ENCODE peak calls at places on chromosome 10, in five cellular contexts. One of them, this sample, is unnamed.

GRCh38 chr10:78758176-78758575 is 310.6 kb upstream of the ZMIZ1 start:
- DNase-seq in heart left ventricle: no peak
- DNase-seq in A549: no peak
- DNase-seq in pancreas: no peak
- DNase-seq in A673: no peak
- DNase-seq in this sample: no peak

GRCh38 chr10:131354380-131354779 is 42.9 kb upstream of the TCERG1L start:
- DNase-seq in pancreas: no peak
- DNase-seq in heart left ventricle: no peak
- DNase-seq in A673: peak; percentile 39
- DNase-seq in A549: no peak
- DNase-seq in this sample: no peak

GRCh38 chr10:18368681-18369080 is 228.5 kb downstream of the CACNB2 start:
- DNase-seq in A673: peak; percentile 29
- DNase-seq in A549: no peak
- DNase-seq in heart left ventricle: no peak
- DNase-seq in pancreas: no peak
- DNase-seq in this sample: no peak

GRCh38 chr10:70367195-70367796 is 15.1 kb downstream of the LRRC20 start:
- DNase-seq in pancreas: no peak
- DNase-seq in A549: peak; percentile 26
- DNase-seq in A673: no peak
- DNase-seq in heart left ventricle: no peak
- DNase-seq in this sample: no peak

GRCh38 chr10:33123680-33124079 is 165.7 kb upstream of the ITGB1 start:
- DNase-seq in A549: no peak
- DNase-seq in heart left ventricle: no peak
- DNase-seq in pancreas: no peak
- DNase-seq in A673: no peak
- DNase-seq in this sample: no peak

GRCh38 chr10:15163261-15163864 is 5.1 kb downstream of the NMT2 start:
- DNase-seq in A673: no peak
- DNase-seq in pancreas: no peak
- DNase-seq in A549: no peak
- DNase-seq in heart left ventricle: no peak
- DNase-seq in this sample: no peak

GRCh38 chr10:132170561-132171361 is 16.0 kb upstream of the DPYSL4 start:
- DNase-seq in A549: no peak
- DNase-seq in heart left ventricle: peak; percentile 56
- DNase-seq in pancreas: no peak
- DNase-seq in A673: no peak
- DNase-seq in this sample: no peak

GRCh38 chr10:91589015-91589655 is 43.7 kb downstream of the PPP1R3C start:
- DNase-seq in A673: no peak
- DNase-seq in A549: peak; percentile 94
- DNase-seq in pancreas: peak; percentile 36
- DNase-seq in heart left ventricle: no peak
- DNase-seq in this sample: no peak

GRCh38 chr10:79430506-79430905 is 14.9 kb downstream of the ZCCHC24 start:
- DNase-seq in A549: no peak
- DNase-seq in pancreas: no peak
- DNase-seq in A673: no peak
- DNase-seq in heart left ventricle: no peak
- DNase-seq in this sample: no peak

GRCh38 chr10:76881477-76882220 is 756.0 kb downstream of the KCNMA1 start:
- DNase-seq in A549: no peak
- DNase-seq in pancreas: no peak
- DNase-seq in heart left ventricle: no peak
- DNase-seq in A673: no peak
- DNase-seq in this sample: no peak

GRCh38 chr10:3924344-3924743 is 139.3 kb upstream of the KLF6 start:
- DNase-seq in A673: no peak
- DNase-seq in pancreas: no peak
- DNase-seq in A549: no peak
- DNase-seq in heart left ventricle: no peak
- DNase-seq in this sample: no peak

GRCh38 chr10:114766470-114766869 is 55.1 kb upstream of the FHIP2A start:
- DNase-seq in pancreas: peak; percentile 10
- DNase-seq in heart left ventricle: no peak
- DNase-seq in A673: no peak
- DNase-seq in A549: no peak
- DNase-seq in this sample: no peak

GRCh38 chr10:49324711-49325110 is 25.7 kb downstream of the C10orf71 start:
- DNase-seq in heart left ventricle: no peak
- DNase-seq in A673: peak; percentile 10
- DNase-seq in pancreas: no peak
- DNase-seq in A549: no peak
- DNase-seq in this sample: no peak

GRCh38 chr10:44908071-44908709 is 2.9 kb upstream of the TMEM72 start:
- DNase-seq in A549: no peak
- DNase-seq in pancreas: no peak
- DNase-seq in heart left ventricle: no peak
- DNase-seq in A673: peak; percentile 55
- DNase-seq in this sample: no peak

GRCh38 chr10:110642980-110643655 is 1.0 kb upstream of the RBM20 start:
- DNase-seq in A673: no peak
- DNase-seq in pancreas: no peak
- DNase-seq in heart left ventricle: no peak
- DNase-seq in A549: no peak
- DNase-seq in this sample: no peak

GRCh38 chr10:60835005-60835404 is 56.7 kb downstream of the CDK1 start:
- DNase-seq in pancreas: no peak
- DNase-seq in heart left ventricle: no peak
- DNase-seq in A549: no peak
- DNase-seq in A673: no peak
- DNase-seq in this sample: no peak

GRCh38 chr10:69645751-69646687 is 16.0 kb downstream of the FAM241B start:
- DNase-seq in A549: no peak
- DNase-seq in pancreas: no peak
- DNase-seq in A673: no peak
- DNase-seq in heart left ventricle: no peak
- DNase-seq in this sample: no peak

GRCh38 chr10:129099992-129100391 is 367.0 kb upstream of the MGMT start:
- DNase-seq in pancreas: no peak
- DNase-seq in A549: no peak
- DNase-seq in heart left ventricle: no peak
- DNase-seq in A673: no peak
- DNase-seq in this sample: no peak

GRCh38 chr10:44206127-44206818 is 178.6 kb downstream of the CXCL12 start:
- DNase-seq in pancreas: no peak
- DNase-seq in heart left ventricle: no peak
- DNase-seq in A549: no peak
- DNase-seq in A673: no peak
- DNase-seq in this sample: no peak

GRCh38 chr10:26728957-26729356 is 31.5 kb downstream of the PDSS1 start:
- DNase-seq in heart left ventricle: no peak
- DNase-seq in A673: no peak
- DNase-seq in pancreas: no peak
- DNase-seq in A549: no peak
- DNase-seq in this sample: peak; percentile 1
- TF ChIP-seq CTCF in heart left ventricle: no peak
- TF ChIP-seq CTCF in A673: no peak
- TF ChIP-seq CTCF in pancreas: no peak
- TF ChIP-seq CTCF in A549: no peak
- TF ChIP-seq CTCF in this sample: no peak

DNA sequence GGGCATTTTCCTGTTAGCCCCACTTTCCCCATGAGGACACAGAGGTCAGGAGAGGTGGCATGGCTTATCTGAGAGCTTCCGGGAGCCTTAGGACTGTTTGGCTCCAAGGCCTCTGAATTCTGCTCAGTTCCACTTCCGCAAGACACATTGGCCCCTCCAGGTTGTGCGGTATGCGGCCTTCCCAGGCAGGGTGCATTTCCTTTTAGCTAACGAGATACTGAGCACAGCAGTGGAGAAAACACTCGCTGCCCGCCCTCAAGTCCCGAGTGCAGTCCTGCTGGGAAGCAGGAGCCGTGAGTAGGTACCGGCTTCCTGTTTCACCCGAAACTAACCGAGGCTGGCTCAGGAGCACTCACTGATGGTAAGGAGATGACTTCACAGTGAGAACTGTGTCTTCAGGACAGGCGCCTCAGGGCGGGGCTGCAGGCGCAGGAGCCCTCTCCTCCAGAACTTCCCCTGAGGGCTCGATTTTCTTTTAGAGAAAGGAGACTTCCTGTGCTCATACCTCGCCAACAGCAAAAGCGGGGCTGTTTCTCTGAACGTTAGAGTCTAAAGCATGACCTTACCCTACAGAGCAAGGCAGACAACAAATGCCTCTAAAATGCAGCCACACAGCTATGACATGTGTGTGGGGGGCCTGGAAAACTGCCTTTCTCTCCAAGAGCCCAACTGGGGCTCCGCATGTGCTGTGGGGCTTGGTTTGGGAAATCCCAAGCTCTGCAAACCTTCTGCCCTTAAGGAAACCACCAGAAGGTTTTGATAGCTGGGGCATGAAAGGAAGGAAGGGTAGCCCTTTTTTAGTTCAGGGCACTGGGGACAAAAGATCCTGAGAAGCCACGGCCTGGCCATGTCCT is 25.9 kb downstream of the RGS10 start:
- DNase-seq in A549: no peak
- DNase-seq in A673: peak; percentile 47
- DNase-seq in heart left ventricle: no peak
- DNase-seq in pancreas: no peak
- DNase-seq in this sample: peak; percentile 36
- H3K27ac ChIP-seq in A549: no peak overlapping the region
- H3K27ac ChIP-seq in A673: peak overlapping the region; percentile 29
- H3K27ac ChIP-seq in heart left ventricle: no peak overlapping the region
- H3K27ac ChIP-seq in pancreas: no peak overlapping the region
- H3K27ac ChIP-seq in this sample: no peak overlapping the region

GRCh38 chr10:71625445-71626175 is 94.0 kb downstream of the C10orf105 start:
- DNase-seq in heart left ventricle: no peak
- DNase-seq in A549: no peak
- DNase-seq in A673: no peak
- DNase-seq in pancreas: no peak
- DNase-seq in this sample: no peak
- H3K4me1 ChIP-seq in heart left ventricle: peaks cover 5% of the 10 kb centered on the region
- H3K4me1 ChIP-seq in A549: peaks cover 9% of the 10 kb centered on the region
- H3K4me1 ChIP-seq in A673: peaks cover 5% of the 10 kb centered on the region
- H3K4me1 ChIP-seq in pancreas: no peaks in the 10 kb centered on the region
- H3K4me1 ChIP-seq in this sample: no peaks in the 10 kb centered on the region

GRCh38 chr10:133438711-133439273 is 14.4 kb upstream of the SPRN start:
- DNase-seq in pancreas: peak; percentile 5
- DNase-seq in A549: peak; percentile 40
- DNase-seq in heart left ventricle: peak; percentile 32
- DNase-seq in A673: peak; percentile 64
- DNase-seq in this sample: peak; percentile 26
- TF ChIP-seq CTCF in pancreas: no peak
- TF ChIP-seq CTCF in A549: peak; percentile 5
- TF ChIP-seq CTCF in heart left ventricle: no peak
- TF ChIP-seq CTCF in A673: peak; percentile 62
- TF ChIP-seq CTCF in this sample: no peak

GRCh38 chr10:116741391-116742351 is 695 bp downstream of the HSPA12A start:
- DNase-seq in A549: no peak
- DNase-seq in pancreas: peak; percentile 16
- DNase-seq in A673: no peak
- DNase-seq in heart left ventricle: no peak
- DNase-seq in this sample: no peak
- H3K27ac ChIP-seq in A549: peak overlapping the region; percentile 98
- H3K27ac ChIP-seq in pancreas: no peak overlapping the region
- H3K27ac ChIP-seq in A673: no peak overlapping the region
- H3K27ac ChIP-seq in heart left ventricle: peak overlapping the region; percentile 68
- H3K27ac ChIP-seq in this sample: peak overlapping the region; percentile 98

GRCh38 chr10:122419016-122419415 is 35.4 kb upstream of the ARMS2 start:
- DNase-seq in A549: no peak
- DNase-seq in heart left ventricle: no peak
- DNase-seq in pancreas: no peak
- DNase-seq in A673: no peak
- DNase-seq in this sample: no peak
- H3K4me1 ChIP-seq in A549: no peaks in the 10 kb centered on the region
- H3K4me1 ChIP-seq in heart left ventricle: no peaks in the 10 kb centered on the region
- H3K4me1 ChIP-seq in pancreas: no peaks in the 10 kb centered on the region
- H3K4me1 ChIP-seq in A673: no peaks in the 10 kb centered on the region
- H3K4me1 ChIP-seq in this sample: peaks cover 9% of the 10 kb centered on the region

DNA sequence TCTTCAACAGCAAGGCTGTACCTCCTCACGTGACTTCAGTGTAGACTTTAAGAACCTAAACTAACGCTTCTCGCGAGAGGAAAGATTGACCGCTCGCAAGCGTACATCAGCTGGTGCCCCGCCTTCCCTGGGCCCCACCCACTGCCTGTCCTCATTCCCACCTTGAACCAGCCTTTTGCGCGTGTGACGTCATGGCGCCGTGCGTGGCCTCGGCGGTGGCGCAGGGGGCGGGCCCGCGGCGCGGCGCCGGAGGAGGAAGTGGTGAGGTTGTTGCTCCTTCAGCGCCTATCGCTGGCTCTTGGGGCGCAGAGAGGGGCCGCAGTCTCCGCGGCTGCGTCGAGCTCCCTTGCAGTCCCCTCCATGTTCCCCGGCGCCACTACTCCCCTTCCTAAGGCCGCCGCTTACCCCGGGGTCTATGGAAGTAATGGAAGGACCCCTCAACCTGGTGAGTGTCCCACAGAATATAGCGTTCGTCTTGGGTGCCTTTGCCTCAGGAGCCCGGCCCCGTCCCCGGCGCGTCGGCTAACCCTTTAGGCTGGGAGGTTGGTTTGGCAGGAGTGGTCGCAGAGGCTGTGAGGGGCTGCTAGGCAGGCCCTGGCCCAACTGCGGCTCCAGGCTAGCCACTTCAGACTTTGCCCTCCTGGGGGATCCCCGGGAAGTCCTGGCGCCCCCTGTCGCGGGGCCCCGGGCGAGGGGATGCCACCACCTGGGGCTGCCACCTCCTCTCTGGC is at the start of gene NRBF2:
- DNase-seq in A549: peak; percentile 99
- DNase-seq in heart left ventricle: peak; percentile 99
- DNase-seq in pancreas: peak; percentile 98
- DNase-seq in A673: peak; percentile 99
- DNase-seq in this sample: peak; percentile 97
- TF ChIP-seq CTCF in A549: peak; percentile 30
- TF ChIP-seq CTCF in heart left ventricle: no peak
- TF ChIP-seq CTCF in pancreas: no peak
- TF ChIP-seq CTCF in A673: peak; percentile 39
- TF ChIP-seq CTCF in this sample: no peak

DNA sequence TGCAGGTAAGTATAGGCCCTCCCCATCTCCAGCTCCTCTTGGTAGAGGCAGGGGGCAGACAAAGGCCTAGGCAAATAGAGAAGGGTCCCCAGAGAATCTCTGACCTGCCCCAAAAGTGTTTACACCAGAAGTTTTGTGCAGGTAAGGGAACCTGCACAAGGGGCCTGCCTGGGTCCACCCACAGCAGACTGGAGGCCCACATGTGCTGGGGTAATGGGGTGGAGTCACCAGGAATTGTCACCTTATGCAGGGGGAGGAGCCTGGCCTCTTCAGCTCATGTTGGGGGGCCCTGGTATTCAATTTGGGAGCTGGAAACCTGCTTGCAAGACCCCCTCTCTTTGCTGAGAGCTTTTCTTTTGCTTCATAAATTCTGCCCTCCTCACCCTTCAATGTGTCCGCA is 302.7 kb downstream of the ZEB1 start:
- DNase-seq in heart left ventricle: no peak
- DNase-seq in A549: no peak
- DNase-seq in A673: no peak
- DNase-seq in pancreas: no peak
- DNase-seq in this sample: no peak
- H3K27ac ChIP-seq in heart left ventricle: peak overlapping the region; percentile 82
- H3K27ac ChIP-seq in A549: no peak overlapping the region
- H3K27ac ChIP-seq in A673: no peak overlapping the region
- H3K27ac ChIP-seq in pancreas: no peak overlapping the region
- H3K27ac ChIP-seq in this sample: no peak overlapping the region

GRCh38 chr10:29651767-29652166 is 17.0 kb upstream of the SVIL start:
- DNase-seq in heart left ventricle: no peak
- DNase-seq in A673: no peak
- DNase-seq in A549: no peak
- DNase-seq in pancreas: no peak
- DNase-seq in this sample: no peak
- H3K4me1 ChIP-seq in heart left ventricle: no peaks in the 10 kb centered on the region
- H3K4me1 ChIP-seq in A673: peaks cover 20% of the 10 kb centered on the region
- H3K4me1 ChIP-seq in A549: peaks cover 31% of the 10 kb centered on the region
- H3K4me1 ChIP-seq in pancreas: no peaks in the 10 kb centered on the region
- H3K4me1 ChIP-seq in this sample: no peaks in the 10 kb centered on the region

GRCh38 chr10:98340946-98341345 is 73.0 kb upstream of the LOXL4 start:
- DNase-seq in heart left ventricle: no peak
- DNase-seq in pancreas: no peak
- DNase-seq in A549: no peak
- DNase-seq in A673: no peak
- DNase-seq in this sample: no peak
- TF ChIP-seq CTCF in heart left ventricle: no peak
- TF ChIP-seq CTCF in pancreas: no peak
- TF ChIP-seq CTCF in A549: no peak
- TF ChIP-seq CTCF in A673: no peak
- TF ChIP-seq CTCF in this sample: no peak

This sample was measured in lung.